ENCODE peak calls at places on chromosomes 13 and 19, in four cellular contexts. C is IMR-90, P is H9, Z is H1. N is an unnamed sample.

GRCh38 chr13:109704771-109705628 is 81.4 kb downstream of the IRS2 start:
- DNase-seq in P (no peak), C (no peak), Z (no peak), N (no peak)

GRCh38 chr19:46193678-46194077 is 35.9 kb upstream of the IGFL1 start:
- DNase-seq in Z (no peak), C (no peak), P (no peak), N (no peak)

GRCh38 chr13:88097541-88097940 is 426.4 kb downstream of the SLITRK5 start:
- DNase-seq in C (no peak), P (no peak), Z (no peak), N (no peak)

GRCh38 chr13:33582121-33582520 is 235.8 kb upstream of the RFC3 start:
- DNase-seq in Z (no peak), C (no peak), P (no peak), N (no peak)

GRCh38 chr13:102944821-102945220 is 99.0 kb downstream of the ERCC5 start:
- DNase-seq in P (no peak), C (no peak), Z (no peak), N (no peak)

GRCh38 chr19:2084993-2085720 is 11.0 kb downstream of the MOB3A start:
- DNase-seq in P (no peak), C (no peak), Z (no peak), N (no peak)

GRCh38 chr19:9054768-9055167 is 32.1 kb upstream of the OR1M1 start:
- DNase-seq in P (peak; percentile 56), C (no peak), Z (peak; percentile 54), N (peak; percentile 88)

GRCh38 chr19:55464039-55464668 is 397 bp downstream of the C19orf85 start:
- DNase-seq in P (no peak), C (no peak), Z (peak; percentile 44), N (no peak)

GRCh38 chr19:9863759-9864158 is 28.6 kb downstream of the PIN1 start:
- DNase-seq in Z (no peak), P (no peak), C (no peak), N (no peak)

GRCh38 chr13:75788494-75788991 is 152.4 kb downstream of the LMO7 start:
- DNase-seq in P (no peak), Z (no peak), C (peak; percentile 96), N (no peak)

GRCh38 chr19:28544451-28545261 is 668.3 kb downstream of the UQCRFS1 start:
- DNase-seq in C (no peak), Z (no peak), P (no peak), N (no peak)

GRCh38 chr13:90793261-90793785 is 554.2 kb upstream of the MIR17HG start:
- DNase-seq in C (no peak), P (no peak), Z (no peak), N (no peak)

GRCh38 chr13:65914707-65915106 is 1315.4 kb downstream of the PCDH9 start:
- DNase-seq in Z (no peak), P (no peak), C (peak; percentile 72), N (no peak)

GRCh38 chr19:34732548-34733255 is 1.3 kb upstream of the ZNF181 start:
- DNase-seq in C (no peak), P (no peak), Z (peak; percentile 48), N (peak; percentile 18)

GRCh38 chr19:46471116-46471733 is at the start of gene PNMA8A:
- DNase-seq in P (peak; percentile 95), Z (peak; percentile 94), C (peak; percentile 57), N (peak; percentile 91)

GRCh38 chr19:47228937-47229673 is 1.9 kb downstream of the BBC3 start:
- DNase-seq in P (no peak), C (peak; percentile 61), Z (no peak), N (peak; percentile 43)

GRCh38 chr19:8611890-8612806 is 1.6 kb upstream of the ADAMTS10 start:
- DNase-seq in Z (no peak), C (peak; percentile 66), P (peak; percentile 54), N (peak; percentile 79)

GRCh38 chr19:27777242-27777641 is 1435.7 kb downstream of the UQCRFS1 start:
- DNase-seq in Z (no peak), C (no peak), P (peak; percentile 8), N (no peak)

GRCh38 chr19:33000510-33000909 is 28.5 kb downstream of the FAAP24 start:
- DNase-seq in P (no peak), Z (no peak), C (no peak), N (no peak)

GRCh38 chr19:51460164-51460992 is 2.1 kb upstream of the SIGLEC8 start:
- DNase-seq in Z (no peak), C (peak; percentile 7), P (peak; percentile 47), N (peak; percentile 56)

GRCh38 chr19:2226840-2227360 is 9.2 kb downstream of the PLEKHJ1 start:
- DNase-seq in Z (no peak), C (no peak), P (no peak), N (no peak)

GRCh38 chr19:51127755-51128154 is 3.0 kb downstream of the SIGLEC9 start:
- DNase-seq in C (peak; percentile 47), P (no peak), Z (no peak), N (no peak)

GRCh38 chr19:43570174-43570791 is 5.0 kb downstream of the XRCC1 start:
- DNase-seq in C (no peak), Z (no peak), P (no peak), N (no peak)

GRCh38 chr19:15187026-15188007 is 13.5 kb downstream of the NOTCH3 start:
- DNase-seq in C (no peak), Z (peak; percentile 67), P (peak; percentile 54), N (peak; percentile 58)

GRCh38 chr19:29596885-29597525 is 9.1 kb upstream of the POP4 start:
- DNase-seq in C (peak; percentile 40), P (no peak), Z (no peak), N (peak; percentile 32)

GRCh38 chr19:18295034-18295451 is 13.6 kb upstream of the JUND start:
- DNase-seq in P (no peak), C (no peak), Z (no peak), N (no peak)

GRCh38 chr19:7549749-7550148 is 14.2 kb downstream of the PNPLA6 start:
- DNase-seq in Z (no peak), C (no peak), P (no peak), N (no peak)

GRCh38 chr19:1847684-1848398 is 442 bp downstream of the REXO1 start:
- DNase-seq in C (peak; percentile 40), P (no peak), Z (peak; percentile 65), N (peak; percentile 74)

GRCh38 chr13:66266761-66267160 is 963.4 kb downstream of the PCDH9 start:
- DNase-seq in P (no peak), Z (no peak), C (no peak), N (no peak)

DNA sequence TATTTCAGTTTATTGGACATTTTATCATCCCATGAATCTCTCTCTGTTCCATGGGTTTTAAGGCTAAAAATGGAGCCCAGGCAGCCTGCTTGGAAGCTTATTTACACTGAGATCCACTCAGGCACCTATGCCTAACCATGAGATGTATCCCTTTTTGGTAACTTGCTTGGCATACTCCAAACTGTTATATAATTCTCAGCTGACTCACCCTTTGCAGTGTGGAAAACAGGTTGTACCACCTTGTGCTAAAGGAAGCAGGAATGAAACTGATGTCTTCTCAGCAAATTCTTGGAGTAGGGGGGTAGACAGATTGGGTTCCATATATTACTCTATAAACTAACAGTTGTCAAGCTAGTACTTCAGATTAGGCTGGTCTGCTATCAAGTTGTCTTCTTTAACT is 483.6 kb downstream of the KLF5 start:
- DNase-seq in C (no peak), P (no peak), Z (no peak), N (no peak)
- H4K5ac ChIP-seq in C (no peak overlapping the region), P (no peak overlapping the region), Z (no peak overlapping the region), N (no peak overlapping the region)

GRCh38 chr13:40960721-40961120 is 58.4 kb downstream of the ELF1 start:
- DNase-seq in Z (no peak), C (no peak), P (no peak), N (no peak)

GRCh38 chr13:40958655-40959054 is 60.5 kb downstream of the ELF1 start:
- DNase-seq in C (no peak), Z (no peak), P (no peak), N (no peak)

GRCh38 chr13:40961224-40961623 is 57.9 kb downstream of the ELF1 start:
- DNase-seq in Z (no peak), C (no peak), P (no peak), N (no peak)

GRCh38 chr13:40963927-40964326 is 55.2 kb downstream of the ELF1 start:
- DNase-seq in Z (no peak), C (peak; percentile 66), P (no peak), N (peak; percentile 13)

GRCh38 chr13:40961826-40962225 is 57.3 kb downstream of the ELF1 start:
- DNase-seq in C (no peak), Z (no peak), P (no peak), N (no peak)
- H3K4ac ChIP-seq in C (no peak overlapping the region), Z (no peak overlapping the region), P (no peak overlapping the region), N (no peak overlapping the region)

GRCh38 chr13:29104461-29104860 is 284.3 kb downstream of the MTUS2 start:
- DNase-seq in P (no peak), Z (no peak), C (no peak), N (no peak)
- H4K5ac ChIP-seq in P (no peak overlapping the region), Z (no peak overlapping the region), C (no peak overlapping the region), N (no peak overlapping the region)

DNA sequence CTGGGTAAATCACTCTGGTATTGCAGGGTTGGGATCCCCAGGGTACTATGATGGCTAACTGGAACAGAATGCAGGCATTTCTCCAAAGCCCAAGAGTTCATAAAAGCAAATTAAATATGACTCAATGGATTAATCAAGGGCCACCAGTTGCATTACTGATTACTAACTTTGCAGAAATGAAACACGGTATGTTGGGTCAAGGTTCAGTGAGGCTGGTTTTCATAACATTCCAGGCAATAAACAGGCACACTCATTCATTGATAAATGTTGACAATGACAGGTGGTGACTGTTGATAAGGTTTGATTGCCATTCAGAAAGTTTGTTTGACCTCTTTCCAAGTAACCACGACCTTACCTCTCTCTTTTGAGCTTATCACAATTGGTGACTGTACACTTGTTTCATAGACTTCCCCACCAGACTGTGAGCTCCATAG is 506 bp upstream of the AP1M1 start:
- DNase-seq in P (no peak), Z (no peak), C (peak; percentile 92), N (peak; percentile 10)
- H3K4ac ChIP-seq in P (no peak overlapping the region), Z (peak overlapping the region; percentile 27), C (peak overlapping the region; percentile 87), N (no peak overlapping the region)